ENCODE peak calls at places on chromosomes 2 and 18, in ten cellular contexts. One of them, this sample, is unnamed.

GRCh38 chr2:168622559-168622958 is 166.5 kb downstream of the CERS6 start:
- DNase-seq in colonic mucosa: no peak
- DNase-seq in AG10803: no peak
- DNase-seq in uterus: no peak
- DNase-seq in GM10248: no peak
- DNase-seq in omental fat pad: no peak
- DNase-seq in lower lobe of right lung: no peak
- DNase-seq in foreskin keratinocyte: no peak
- DNase-seq in heart left ventricle: no peak
- DNase-seq in psoas muscle: no peak
- DNase-seq in this sample: no peak

GRCh38 chr2:219252900-219253752 is at the start of gene TUBA4B:
- DNase-seq in colonic mucosa: peak; percentile 63
- DNase-seq in AG10803: no peak
- DNase-seq in uterus: peak; percentile 33
- DNase-seq in GM10248: peak; percentile 50
- DNase-seq in omental fat pad: no peak
- DNase-seq in lower lobe of right lung: peak; percentile 66
- DNase-seq in foreskin keratinocyte: no peak
- DNase-seq in heart left ventricle: peak; percentile 46
- DNase-seq in psoas muscle: peak; percentile 84
- DNase-seq in this sample: no peak

GRCh38 chr2:50116096-50116495 is 915.8 kb downstream of the NRXN1 start:
- DNase-seq in colonic mucosa: no peak
- DNase-seq in AG10803: no peak
- DNase-seq in uterus: no peak
- DNase-seq in GM10248: no peak
- DNase-seq in omental fat pad: no peak
- DNase-seq in lower lobe of right lung: no peak
- DNase-seq in foreskin keratinocyte: no peak
- DNase-seq in heart left ventricle: no peak
- DNase-seq in psoas muscle: no peak
- DNase-seq in this sample: no peak

GRCh38 chr2:233026211-233026813 is 6.2 kb upstream of the NEU2 start:
- DNase-seq in colonic mucosa: no peak
- DNase-seq in AG10803: peak; percentile 82
- DNase-seq in uterus: no peak
- DNase-seq in GM10248: no peak
- DNase-seq in omental fat pad: no peak
- DNase-seq in lower lobe of right lung: no peak
- DNase-seq in foreskin keratinocyte: peak; percentile 69
- DNase-seq in heart left ventricle: no peak
- DNase-seq in psoas muscle: no peak
- DNase-seq in this sample: no peak

GRCh38 chr2:38524580-38524979 is 78.1 kb downstream of the HNRNPLL start:
- DNase-seq in colonic mucosa: no peak
- DNase-seq in AG10803: no peak
- DNase-seq in uterus: no peak
- DNase-seq in GM10248: no peak
- DNase-seq in omental fat pad: no peak
- DNase-seq in lower lobe of right lung: no peak
- DNase-seq in foreskin keratinocyte: no peak
- DNase-seq in heart left ventricle: no peak
- DNase-seq in psoas muscle: no peak
- DNase-seq in this sample: no peak

GRCh38 chr2:240256704-240257637 is 116.5 kb upstream of the OTOS start:
- DNase-seq in colonic mucosa: no peak
- DNase-seq in AG10803: no peak
- DNase-seq in uterus: no peak
- DNase-seq in GM10248: no peak
- DNase-seq in omental fat pad: no peak
- DNase-seq in lower lobe of right lung: peak; percentile 33
- DNase-seq in foreskin keratinocyte: no peak
- DNase-seq in heart left ventricle: no peak
- DNase-seq in psoas muscle: no peak
- DNase-seq in this sample: no peak

GRCh38 chr2:172480301-172481218 is 53.2 kb downstream of the ITGA6 start:
- DNase-seq in colonic mucosa: no peak
- DNase-seq in AG10803: peak; percentile 17
- DNase-seq in uterus: no peak
- DNase-seq in GM10248: no peak
- DNase-seq in omental fat pad: no peak
- DNase-seq in lower lobe of right lung: no peak
- DNase-seq in foreskin keratinocyte: no peak
- DNase-seq in heart left ventricle: peak; percentile 69
- DNase-seq in psoas muscle: peak; percentile 40
- DNase-seq in this sample: no peak

GRCh38 chr18:32549248-32549842 is 78.7 kb upstream of the GAREM1 start:
- DNase-seq in colonic mucosa: peak; percentile 66
- DNase-seq in AG10803: peak; percentile 15
- DNase-seq in uterus: peak; percentile 27
- DNase-seq in GM10248: peak; percentile 41
- DNase-seq in omental fat pad: peak; percentile 24
- DNase-seq in lower lobe of right lung: peak; percentile 51
- DNase-seq in foreskin keratinocyte: no peak
- DNase-seq in heart left ventricle: no peak
- DNase-seq in psoas muscle: peak; percentile 23
- DNase-seq in this sample: no peak

GRCh38 chr2:124623560-124623959 is 598.5 kb downstream of the CNTNAP5 start:
- DNase-seq in colonic mucosa: no peak
- DNase-seq in AG10803: no peak
- DNase-seq in uterus: no peak
- DNase-seq in GM10248: no peak
- DNase-seq in omental fat pad: no peak
- DNase-seq in lower lobe of right lung: no peak
- DNase-seq in foreskin keratinocyte: no peak
- DNase-seq in heart left ventricle: no peak
- DNase-seq in psoas muscle: no peak
- DNase-seq in this sample: no peak

GRCh38 chr2:130353291-130354134 is 2.3 kb upstream of the PTPN18 start:
- DNase-seq in colonic mucosa: no peak
- DNase-seq in AG10803: peak; percentile 21
- DNase-seq in uterus: no peak
- DNase-seq in GM10248: no peak
- DNase-seq in omental fat pad: no peak
- DNase-seq in lower lobe of right lung: no peak
- DNase-seq in foreskin keratinocyte: no peak
- DNase-seq in heart left ventricle: no peak
- DNase-seq in psoas muscle: no peak
- DNase-seq in this sample: no peak

GRCh38 chr2:219405451-219405850 is 12.7 kb upstream of the DES start:
- DNase-seq in colonic mucosa: no peak
- DNase-seq in AG10803: no peak
- DNase-seq in uterus: no peak
- DNase-seq in GM10248: no peak
- DNase-seq in omental fat pad: no peak
- DNase-seq in lower lobe of right lung: no peak
- DNase-seq in foreskin keratinocyte: no peak
- DNase-seq in heart left ventricle: peak; percentile 71
- DNase-seq in psoas muscle: peak; percentile 75
- DNase-seq in this sample: no peak

GRCh38 chr18:78986018-78986481 is 6.4 kb downstream of the SALL3 start:
- DNase-seq in colonic mucosa: no peak
- DNase-seq in AG10803: no peak
- DNase-seq in uterus: no peak
- DNase-seq in GM10248: no peak
- DNase-seq in omental fat pad: no peak
- DNase-seq in lower lobe of right lung: no peak
- DNase-seq in foreskin keratinocyte: no peak
- DNase-seq in heart left ventricle: no peak
- DNase-seq in psoas muscle: no peak
- DNase-seq in this sample: no peak

GRCh38 chr18:78981652-78981955 is 2.0 kb downstream of the SALL3 start:
- DNase-seq in colonic mucosa: no peak
- DNase-seq in AG10803: no peak
- DNase-seq in uterus: no peak
- DNase-seq in GM10248: no peak
- DNase-seq in omental fat pad: no peak
- DNase-seq in lower lobe of right lung: no peak
- DNase-seq in foreskin keratinocyte: no peak
- DNase-seq in heart left ventricle: no peak
- DNase-seq in psoas muscle: no peak
- DNase-seq in this sample: no peak

GRCh38 chr18:78983530-78983929 is 3.9 kb downstream of the SALL3 start:
- DNase-seq in colonic mucosa: no peak
- DNase-seq in AG10803: no peak
- DNase-seq in uterus: no peak
- DNase-seq in GM10248: no peak
- DNase-seq in omental fat pad: no peak
- DNase-seq in lower lobe of right lung: no peak
- DNase-seq in foreskin keratinocyte: no peak
- DNase-seq in heart left ventricle: no peak
- DNase-seq in psoas muscle: no peak
- DNase-seq in this sample: no peak

GRCh38 chr18:78982186-78982585 is 2.6 kb downstream of the SALL3 start:
- DNase-seq in colonic mucosa: no peak
- DNase-seq in AG10803: no peak
- DNase-seq in uterus: no peak
- DNase-seq in GM10248: no peak
- DNase-seq in omental fat pad: no peak
- DNase-seq in lower lobe of right lung: no peak
- DNase-seq in foreskin keratinocyte: no peak
- DNase-seq in heart left ventricle: no peak
- DNase-seq in psoas muscle: no peak
- DNase-seq in this sample: no peak

DNA sequence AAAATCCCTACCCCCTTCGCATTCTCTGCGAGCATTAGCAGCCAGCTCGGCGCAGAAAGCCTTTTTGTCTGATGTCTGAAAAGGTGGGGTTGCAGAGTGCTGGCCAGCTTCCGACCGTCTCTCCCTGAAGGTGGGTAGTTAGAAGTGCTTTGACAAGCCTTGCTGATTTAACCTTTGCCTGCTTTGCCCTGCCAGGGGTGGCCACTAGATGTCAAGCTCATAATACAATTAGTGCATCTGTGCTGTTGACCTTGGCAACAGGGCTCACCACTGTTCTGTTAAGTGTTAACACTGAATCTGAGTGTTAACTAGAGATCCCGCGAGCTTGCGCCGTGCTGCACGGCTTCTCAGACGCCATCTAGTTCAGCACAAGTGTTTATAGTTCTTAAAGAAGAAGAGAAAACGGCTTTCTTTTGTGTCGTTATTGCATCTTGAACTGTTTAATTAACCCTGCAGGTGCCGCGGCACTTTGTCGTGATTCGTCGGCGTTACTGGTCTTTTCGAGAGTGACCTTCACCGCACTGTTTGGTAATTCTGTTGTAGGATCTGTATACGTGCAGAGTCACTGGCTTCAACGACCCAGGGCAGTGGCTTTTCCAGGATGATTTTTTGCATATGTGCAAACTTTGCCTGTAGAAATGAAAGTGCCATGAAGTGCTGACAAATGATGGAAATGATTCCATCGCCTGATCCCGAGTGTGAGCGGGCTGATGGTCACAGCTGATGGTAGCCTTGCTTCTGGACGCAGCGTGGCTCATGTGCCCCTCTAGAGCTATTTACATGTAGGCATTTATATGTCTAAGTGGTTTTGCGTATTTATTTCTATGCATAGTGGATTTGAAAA is 5.5 kb downstream of the SALL3 start:
- DNase-seq in colonic mucosa: no peak
- DNase-seq in AG10803: peak; percentile 1
- DNase-seq in uterus: no peak
- DNase-seq in GM10248: peak; percentile 55
- DNase-seq in omental fat pad: no peak
- DNase-seq in lower lobe of right lung: no peak
- DNase-seq in foreskin keratinocyte: no peak
- DNase-seq in heart left ventricle: no peak
- DNase-seq in psoas muscle: no peak
- DNase-seq in this sample: no peak
- TF ChIP-seq CTCF in colonic mucosa: no peak
- TF ChIP-seq CTCF in AG10803: peak; percentile 17
- TF ChIP-seq CTCF in uterus: no peak
- TF ChIP-seq CTCF in GM10248: peak; percentile 63
- TF ChIP-seq CTCF in omental fat pad: no peak
- TF ChIP-seq CTCF in lower lobe of right lung: peak; percentile 22
- TF ChIP-seq CTCF in foreskin keratinocyte: peak; percentile 46
- TF ChIP-seq CTCF in heart left ventricle: no peak
- TF ChIP-seq CTCF in psoas muscle: peak; percentile 25
- TF ChIP-seq CTCF in this sample: no peak

GRCh38 chr2:177355874-177356273 is 36.7 kb upstream of the AGPS start:
- DNase-seq in colonic mucosa: no peak
- DNase-seq in AG10803: peak; percentile 39
- DNase-seq in uterus: no peak
- DNase-seq in GM10248: no peak
- DNase-seq in omental fat pad: no peak
- DNase-seq in lower lobe of right lung: no peak
- DNase-seq in foreskin keratinocyte: no peak
- DNase-seq in heart left ventricle: no peak
- DNase-seq in psoas muscle: no peak
- DNase-seq in this sample: no peak
- TF ChIP-seq CTCF in colonic mucosa: no peak
- TF ChIP-seq CTCF in AG10803: no peak
- TF ChIP-seq CTCF in uterus: no peak
- TF ChIP-seq CTCF in GM10248: no peak
- TF ChIP-seq CTCF in omental fat pad: no peak
- TF ChIP-seq CTCF in lower lobe of right lung: no peak
- TF ChIP-seq CTCF in foreskin keratinocyte: no peak
- TF ChIP-seq CTCF in heart left ventricle: no peak
- TF ChIP-seq CTCF in psoas muscle: no peak
- TF ChIP-seq CTCF in this sample: no peak

DNA sequence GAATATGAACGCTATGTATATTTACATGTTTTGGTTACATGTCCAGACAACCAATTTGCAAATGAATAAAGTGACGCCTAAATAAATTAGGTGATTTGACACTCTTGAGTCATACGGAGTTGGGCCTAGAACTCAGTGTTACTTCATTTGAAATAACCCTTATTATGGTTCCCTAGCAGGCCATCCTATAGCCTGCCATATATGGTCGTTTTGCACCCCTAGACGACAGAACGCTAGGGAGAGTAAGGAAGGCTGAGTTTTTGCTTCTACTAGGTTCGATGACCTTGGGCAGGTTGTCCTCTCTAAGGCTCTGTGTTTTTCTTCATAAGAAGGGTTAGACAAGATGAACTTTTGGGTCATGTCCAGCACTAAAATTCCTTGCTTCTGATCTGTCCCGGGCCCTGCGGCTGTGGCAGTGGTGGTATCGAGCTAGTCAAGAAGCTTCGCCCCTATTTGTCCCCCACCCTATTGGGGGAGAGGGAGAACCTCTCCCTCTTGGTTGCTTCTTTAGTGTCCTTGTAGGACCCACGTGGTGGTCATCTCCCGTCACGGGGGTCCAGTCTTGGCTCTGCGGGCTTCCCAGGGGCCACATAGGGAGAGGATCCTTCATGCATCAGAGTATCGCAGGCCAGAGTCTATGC is 574 bp upstream of the EML4 start:
- DNase-seq in colonic mucosa: no peak
- DNase-seq in AG10803: no peak
- DNase-seq in uterus: no peak
- DNase-seq in GM10248: no peak
- DNase-seq in omental fat pad: no peak
- DNase-seq in lower lobe of right lung: peak; percentile 49
- DNase-seq in foreskin keratinocyte: no peak
- DNase-seq in heart left ventricle: no peak
- DNase-seq in psoas muscle: no peak
- DNase-seq in this sample: no peak
- TF ChIP-seq CTCF in colonic mucosa: no peak
- TF ChIP-seq CTCF in AG10803: no peak
- TF ChIP-seq CTCF in uterus: no peak
- TF ChIP-seq CTCF in GM10248: no peak
- TF ChIP-seq CTCF in omental fat pad: no peak
- TF ChIP-seq CTCF in lower lobe of right lung: no peak
- TF ChIP-seq CTCF in foreskin keratinocyte: no peak
- TF ChIP-seq CTCF in heart left ventricle: no peak
- TF ChIP-seq CTCF in psoas muscle: no peak
- TF ChIP-seq CTCF in this sample: no peak

GRCh38 chr2:68027959-68028358 is 34.8 kb downstream of the C1D start:
- DNase-seq in colonic mucosa: no peak
- DNase-seq in AG10803: peak; percentile 55
- DNase-seq in uterus: no peak
- DNase-seq in GM10248: no peak
- DNase-seq in omental fat pad: no peak
- DNase-seq in lower lobe of right lung: no peak
- DNase-seq in foreskin keratinocyte: peak; percentile 51
- DNase-seq in heart left ventricle: no peak
- DNase-seq in psoas muscle: no peak
- DNase-seq in this sample: no peak
- TF ChIP-seq CTCF in colonic mucosa: no peak
- TF ChIP-seq CTCF in AG10803: no peak
- TF ChIP-seq CTCF in uterus: no peak
- TF ChIP-seq CTCF in GM10248: no peak
- TF ChIP-seq CTCF in omental fat pad: no peak
- TF ChIP-seq CTCF in lower lobe of right lung: no peak
- TF ChIP-seq CTCF in foreskin keratinocyte: no peak
- TF ChIP-seq CTCF in heart left ventricle: no peak
- TF ChIP-seq CTCF in psoas muscle: no peak
- TF ChIP-seq CTCF in this sample: no peak

This sample was measured in CD14-positive monocyte.